ENCODE peak calls at places on chromosomes 3 and 15, in six cellular contexts. X, K, P, T, F and M are unnamed samples.

GRCh38 chr3:111473550-111473949 is 68.4 kb upstream of the CD96 start:
- DNase-seq in X (no peak), K (no peak), P (no peak), T (no peak), F (no peak), M (no peak)

GRCh38 chr3:31106912-31107311 is 212.5 kb upstream of the GADL1 start:
- DNase-seq in X (no peak), K (no peak), P (no peak), T (no peak), F (no peak), M (no peak)

GRCh38 chr15:64897345-64897985 is 14.2 kb upstream of the ANKDD1A start:
- DNase-seq in X (peak), K (no peak), P (no peak), T (no peak), F (no peak), M (no peak)

GRCh38 chr3:154101250-154101649 is 19.9 kb upstream of the ARHGEF26 start:
- DNase-seq in X (no peak), K (no peak), P (no peak), T (no peak), F (no peak), M (no peak)

GRCh38 chr3:123104550-123104949 is 37.7 kb downstream of the PDIA5 start:
- DNase-seq in X (peak), K (no peak), P (no peak), T (no peak), F (no peak), M (no peak)

GRCh38 chr15:26889298-26889898 is 22.5 kb downstream of the GABRA5 start:
- DNase-seq in X (peak), K (peak), P (no peak), T (peak), F (no peak), M (peak)

GRCh38 chr3:61663728-61664492 is 102.5 kb downstream of the PTPRG start:
- DNase-seq in X (peak), K (no peak), P (no peak), T (no peak), F (no peak), M (no peak)

GRCh38 chr3:51710631-51711351 is 3.9 kb downstream of the GRM2 start:
- DNase-seq in X (no peak), K (peak), P (no peak), T (no peak), F (no peak), M (no peak)

GRCh38 chr3:61452536-61452991 is 108.8 kb upstream of the PTPRG start:
- DNase-seq in X (peak), K (no peak), P (no peak), T (no peak), F (no peak), M (no peak)

GRCh38 chr3:100158877-100159563 is 44.7 kb upstream of the FILIP1L start:
- DNase-seq in X (no peak), K (no peak), P (no peak), T (peak), F (no peak), M (no peak)

GRCh38 chr3:109155828-109156227 is 19.3 kb downstream of the C3orf85 start:
- DNase-seq in X (no peak), K (no peak), P (no peak), T (no peak), F (no peak), M (no peak)

GRCh38 chr3:169026543-169027181 is 636.9 kb downstream of the MECOM start:
- DNase-seq in X (peak), K (no peak), P (no peak), T (no peak), F (no peak), M (no peak)

GRCh38 chr15:49876401-49877038 is 242.5 kb downstream of the ATP8B4 start:
- DNase-seq in X (no peak), K (no peak), P (no peak), T (no peak), F (no peak), M (no peak)

GRCh38 chr3:126781889-126782491 is 78.0 kb downstream of the CHCHD6 start:
- DNase-seq in X (peak), K (no peak), P (no peak), T (no peak), F (no peak), M (no peak)

GRCh38 chr15:56805466-56806146 is 72.3 kb upstream of the ZNF280D start:
- DNase-seq in X (peak), K (no peak), P (no peak), T (no peak), F (no peak), M (no peak)

GRCh38 chr3:114213669-114214541 is 23.5 kb downstream of the ZNF80 start:
- DNase-seq in X (peak), K (peak), P (peak), T (no peak), F (no peak), M (peak)

GRCh38 chr3:192566706-192567290 is 160.5 kb downstream of the FGF12 start:
- DNase-seq in X (peak), K (peak), P (peak), T (peak), F (peak), M (peak)

GRCh38 chr15:84949845-84950569 is 31.6 kb upstream of the PDE8A start:
- DNase-seq in X (no peak), K (no peak), P (no peak), T (no peak), F (peak), M (no peak)

GRCh38 chr3:24683090-24683489 is 188.4 kb upstream of the THRB start:
- DNase-seq in X (no peak), K (no peak), P (no peak), T (no peak), F (no peak), M (no peak)

GRCh38 chr3:66203275-66203674 is 17.5 kb upstream of the SLC25A26 start:
- DNase-seq in X (no peak), K (no peak), P (no peak), T (no peak), F (no peak), M (no peak)

GRCh38 chr15:91844928-91845327 is 8.6 kb upstream of the SLCO3A1 start:
- DNase-seq in X (no peak), K (no peak), P (no peak), T (no peak), F (no peak), M (no peak)

GRCh38 chr15:33654859-33655258 is 313.4 kb upstream of the CHRM5 start:
- DNase-seq in X (no peak), K (no peak), P (no peak), T (no peak), F (no peak), M (no peak)

GRCh38 chr15:40054056-40054745 is 15.2 kb upstream of the SRP14 start:
- DNase-seq in X (no peak), K (no peak), P (no peak), T (no peak), F (no peak), M (no peak)

GRCh38 chr15:63043391-63044076 is 987 bp downstream of the TPM1 start:
- DNase-seq in X (no peak), K (peak), P (peak), T (no peak), F (no peak), M (no peak)

GRCh38 chr3:4753073-4753691 is 226.1 kb upstream of the BHLHE40 start:
- DNase-seq in X (no peak), K (no peak), P (no peak), T (no peak), F (no peak), M (no peak)

GRCh38 chr15:45919806-45920205 is 285.0 kb downstream of the SQOR start:
- DNase-seq in X (peak), K (no peak), P (no peak), T (no peak), F (no peak), M (no peak)

GRCh38 chr15:50049871-50050270 is 69.2 kb downstream of the ATP8B4 start:
- DNase-seq in X (peak), K (no peak), P (no peak), T (no peak), F (no peak), M (no peak)

GRCh38 chr3:178056868-178057267 is 479.4 kb upstream of the KCNMB2 start:
- DNase-seq in X (no peak), K (no peak), P (no peak), T (no peak), F (no peak), M (no peak)

GRCh38 chr3:176141837-176142236 is 1055.4 kb downstream of the TBL1XR1 start:
- DNase-seq in X (no peak), K (no peak), P (no peak), T (no peak), F (no peak), M (no peak)

GRCh38 chr3:16825617-16826204 is 59.0 kb upstream of the PLCL2 start:
- DNase-seq in X (no peak), K (no peak), P (no peak), T (no peak), F (no peak), M (no peak)

GRCh38 chr3:197711973-197712707 is 24.6 kb downstream of the RUBCN start:
- DNase-seq in X (peak), K (peak), P (peak), T (no peak), F (peak), M (peak)

GRCh38 chr15:87348746-87349145 is 907.8 kb downstream of the NTRK3 start:
- DNase-seq in X (no peak), K (no peak), P (no peak), T (no peak), F (no peak), M (no peak)

GRCh38 chr3:139928708-139929505 is 6.1 kb upstream of the CLSTN2 start:
- DNase-seq in X (no peak), K (no peak), P (no peak), T (no peak), F (no peak), M (no peak)

GRCh38 chr3:31423522-31423921 is 109.2 kb upstream of the STT3B start:
- DNase-seq in X (peak), K (no peak), P (no peak), T (no peak), F (no peak), M (no peak)

GRCh38 chr3:185484296-185484695 is 14.5 kb downstream of the TMEM41A start:
- DNase-seq in X (no peak), K (no peak), P (no peak), T (no peak), F (no peak), M (no peak)

GRCh38 chr3:27591811-27592210 is 107.6 kb upstream of the SLC4A7 start:
- DNase-seq in X (no peak), K (no peak), P (peak), T (no peak), F (no peak), M (no peak)

GRCh38 chr15:50633653-50634052 is 52.9 kb downstream of the TRPM7 start:
- DNase-seq in X (peak), K (no peak), P (no peak), T (no peak), F (no peak), M (no peak)

GRCh38 chr15:52527898-52528464 is 699 bp downstream of the MYO5A start:
- DNase-seq in X (peak), K (no peak), P (no peak), T (peak), F (peak), M (peak)